ENCODE peak calls at places on chromosomes 2 and 18, in eight cellular contexts. One of them, this sample, is unnamed.

GRCh38 chr2:185338104-185338503 is 400.5 kb upstream of the FSIP2 start:
- DNase-seq in left lung: no peak
- DNase-seq in NCI-H82: no peak
- DNase-seq in activated CD8-positive, alpha-beta memory T cell treated with anti-CD3 and anti-CD28 coated beads, Interleukin-2, amount 50 U/mL, for 48 hours: no peak
- DNase-seq in IMR-90: no peak
- DNase-seq in HEK293T: no peak
- DNase-seq in cardiac muscle cell: no peak
- DNase-seq in stimulated activated naive CD8-positive, alpha-beta T cell treated with anti-CD3 and anti-CD28 coated beads, Interleukin-15, Interleukin-2, amounts not matched to agents 100 U/mL and 50 U/mL, for 24 hours: no peak
- DNase-seq in this sample: no peak

GRCh38 chr2:42234056-42234455 is 64.9 kb downstream of the EML4 start:
- DNase-seq in left lung: no peak
- DNase-seq in NCI-H82: no peak
- DNase-seq in activated CD8-positive, alpha-beta memory T cell treated with anti-CD3 and anti-CD28 coated beads, Interleukin-2, amount 50 U/mL, for 48 hours: no peak
- DNase-seq in IMR-90: peak; percentile 89
- DNase-seq in HEK293T: no peak
- DNase-seq in cardiac muscle cell: peak; percentile 75
- DNase-seq in stimulated activated naive CD8-positive, alpha-beta T cell treated with anti-CD3 and anti-CD28 coated beads, Interleukin-15, Interleukin-2, amounts not matched to agents 100 U/mL and 50 U/mL, for 24 hours: no peak
- DNase-seq in this sample: no peak

GRCh38 chr2:66437055-66437454 is 2.1 kb downstream of the MEIS1 start:
- DNase-seq in left lung: no peak
- DNase-seq in NCI-H82: peak; percentile 15
- DNase-seq in activated CD8-positive, alpha-beta memory T cell treated with anti-CD3 and anti-CD28 coated beads, Interleukin-2, amount 50 U/mL, for 48 hours: no peak
- DNase-seq in IMR-90: no peak
- DNase-seq in HEK293T: no peak
- DNase-seq in cardiac muscle cell: peak; percentile 32
- DNase-seq in stimulated activated naive CD8-positive, alpha-beta T cell treated with anti-CD3 and anti-CD28 coated beads, Interleukin-15, Interleukin-2, amounts not matched to agents 100 U/mL and 50 U/mL, for 24 hours: no peak
- DNase-seq in this sample: no peak

GRCh38 chr18:78801011-78801410 is 178.6 kb upstream of the SALL3 start:
- DNase-seq in left lung: peak; percentile 49
- DNase-seq in NCI-H82: no peak
- DNase-seq in activated CD8-positive, alpha-beta memory T cell treated with anti-CD3 and anti-CD28 coated beads, Interleukin-2, amount 50 U/mL, for 48 hours: no peak
- DNase-seq in IMR-90: no peak
- DNase-seq in HEK293T: no peak
- DNase-seq in cardiac muscle cell: no peak
- DNase-seq in stimulated activated naive CD8-positive, alpha-beta T cell treated with anti-CD3 and anti-CD28 coated beads, Interleukin-15, Interleukin-2, amounts not matched to agents 100 U/mL and 50 U/mL, for 24 hours: no peak
- DNase-seq in this sample: no peak

GRCh38 chr2:151162185-151162584 is 99.5 kb downstream of the RBM43 start:
- DNase-seq in left lung: no peak
- DNase-seq in NCI-H82: peak; percentile 7
- DNase-seq in activated CD8-positive, alpha-beta memory T cell treated with anti-CD3 and anti-CD28 coated beads, Interleukin-2, amount 50 U/mL, for 48 hours: no peak
- DNase-seq in IMR-90: peak; percentile 70
- DNase-seq in HEK293T: no peak
- DNase-seq in cardiac muscle cell: peak; percentile 76
- DNase-seq in stimulated activated naive CD8-positive, alpha-beta T cell treated with anti-CD3 and anti-CD28 coated beads, Interleukin-15, Interleukin-2, amounts not matched to agents 100 U/mL and 50 U/mL, for 24 hours: no peak
- DNase-seq in this sample: peak; percentile 18

GRCh38 chr2:68274022-68274421 is 21.7 kb upstream of the PPP3R1 start:
- DNase-seq in left lung: no peak
- DNase-seq in NCI-H82: peak; percentile 55
- DNase-seq in activated CD8-positive, alpha-beta memory T cell treated with anti-CD3 and anti-CD28 coated beads, Interleukin-2, amount 50 U/mL, for 48 hours: no peak
- DNase-seq in IMR-90: no peak
- DNase-seq in HEK293T: no peak
- DNase-seq in cardiac muscle cell: no peak
- DNase-seq in stimulated activated naive CD8-positive, alpha-beta T cell treated with anti-CD3 and anti-CD28 coated beads, Interleukin-15, Interleukin-2, amounts not matched to agents 100 U/mL and 50 U/mL, for 24 hours: no peak
- DNase-seq in this sample: no peak

GRCh38 chr2:110770696-110771425 is 38.5 kb downstream of the ACOXL start:
- DNase-seq in left lung: no peak
- DNase-seq in NCI-H82: peak; percentile 100
- DNase-seq in activated CD8-positive, alpha-beta memory T cell treated with anti-CD3 and anti-CD28 coated beads, Interleukin-2, amount 50 U/mL, for 48 hours: no peak
- DNase-seq in IMR-90: peak; percentile 27
- DNase-seq in HEK293T: no peak
- DNase-seq in cardiac muscle cell: peak; percentile 43
- DNase-seq in stimulated activated naive CD8-positive, alpha-beta T cell treated with anti-CD3 and anti-CD28 coated beads, Interleukin-15, Interleukin-2, amounts not matched to agents 100 U/mL and 50 U/mL, for 24 hours: no peak
- DNase-seq in this sample: no peak

GRCh38 chr2:88735853-88736252 is 44.4 kb downstream of the RPIA start:
- DNase-seq in left lung: no peak
- DNase-seq in NCI-H82: no peak
- DNase-seq in activated CD8-positive, alpha-beta memory T cell treated with anti-CD3 and anti-CD28 coated beads, Interleukin-2, amount 50 U/mL, for 48 hours: peak; percentile 59
- DNase-seq in IMR-90: no peak
- DNase-seq in HEK293T: no peak
- DNase-seq in cardiac muscle cell: no peak
- DNase-seq in stimulated activated naive CD8-positive, alpha-beta T cell treated with anti-CD3 and anti-CD28 coated beads, Interleukin-15, Interleukin-2, amounts not matched to agents 100 U/mL and 50 U/mL, for 24 hours: peak; percentile 43
- DNase-seq in this sample: no peak

GRCh38 chr2:180385601-180386201 is 378.6 kb upstream of the CWC22 start:
- DNase-seq in left lung: no peak
- DNase-seq in NCI-H82: no peak
- DNase-seq in activated CD8-positive, alpha-beta memory T cell treated with anti-CD3 and anti-CD28 coated beads, Interleukin-2, amount 50 U/mL, for 48 hours: no peak
- DNase-seq in IMR-90: peak; percentile 90
- DNase-seq in HEK293T: no peak
- DNase-seq in cardiac muscle cell: peak; percentile 88
- DNase-seq in stimulated activated naive CD8-positive, alpha-beta T cell treated with anti-CD3 and anti-CD28 coated beads, Interleukin-15, Interleukin-2, amounts not matched to agents 100 U/mL and 50 U/mL, for 24 hours: no peak
- DNase-seq in this sample: no peak

GRCh38 chr2:176931588-176932563 is 280.7 kb upstream of the HNRNPA3 start:
- DNase-seq in left lung: no peak
- DNase-seq in NCI-H82: no peak
- DNase-seq in activated CD8-positive, alpha-beta memory T cell treated with anti-CD3 and anti-CD28 coated beads, Interleukin-2, amount 50 U/mL, for 48 hours: no peak
- DNase-seq in IMR-90: no peak
- DNase-seq in HEK293T: peak; percentile 55
- DNase-seq in cardiac muscle cell: peak; percentile 28
- DNase-seq in stimulated activated naive CD8-positive, alpha-beta T cell treated with anti-CD3 and anti-CD28 coated beads, Interleukin-15, Interleukin-2, amounts not matched to agents 100 U/mL and 50 U/mL, for 24 hours: no peak
- DNase-seq in this sample: no peak

GRCh38 chr2:64779117-64779690 is 125.5 kb upstream of the SERTAD2 start:
- DNase-seq in left lung: no peak
- DNase-seq in NCI-H82: no peak
- DNase-seq in activated CD8-positive, alpha-beta memory T cell treated with anti-CD3 and anti-CD28 coated beads, Interleukin-2, amount 50 U/mL, for 48 hours: no peak
- DNase-seq in IMR-90: peak; percentile 90
- DNase-seq in HEK293T: no peak
- DNase-seq in cardiac muscle cell: peak; percentile 73
- DNase-seq in stimulated activated naive CD8-positive, alpha-beta T cell treated with anti-CD3 and anti-CD28 coated beads, Interleukin-15, Interleukin-2, amounts not matched to agents 100 U/mL and 50 U/mL, for 24 hours: no peak
- DNase-seq in this sample: no peak

GRCh38 chr2:18445412-18446320 is 114.8 kb downstream of the RDH14 start:
- DNase-seq in left lung: no peak
- DNase-seq in NCI-H82: no peak
- DNase-seq in activated CD8-positive, alpha-beta memory T cell treated with anti-CD3 and anti-CD28 coated beads, Interleukin-2, amount 50 U/mL, for 48 hours: no peak
- DNase-seq in IMR-90: no peak
- DNase-seq in HEK293T: no peak
- DNase-seq in cardiac muscle cell: peak; percentile 76
- DNase-seq in stimulated activated naive CD8-positive, alpha-beta T cell treated with anti-CD3 and anti-CD28 coated beads, Interleukin-15, Interleukin-2, amounts not matched to agents 100 U/mL and 50 U/mL, for 24 hours: no peak
- DNase-seq in this sample: no peak

GRCh38 chr2:162092656-162093556 is 18.9 kb upstream of the DPP4 start:
- DNase-seq in left lung: no peak
- DNase-seq in NCI-H82: no peak
- DNase-seq in activated CD8-positive, alpha-beta memory T cell treated with anti-CD3 and anti-CD28 coated beads, Interleukin-2, amount 50 U/mL, for 48 hours: no peak
- DNase-seq in IMR-90: peak; percentile 96
- DNase-seq in HEK293T: no peak
- DNase-seq in cardiac muscle cell: peak; percentile 97
- DNase-seq in stimulated activated naive CD8-positive, alpha-beta T cell treated with anti-CD3 and anti-CD28 coated beads, Interleukin-15, Interleukin-2, amounts not matched to agents 100 U/mL and 50 U/mL, for 24 hours: no peak
- DNase-seq in this sample: no peak

GRCh38 chr2:133146893-133147292 is 421.4 kb downstream of the NCKAP5 start:
- DNase-seq in left lung: no peak
- DNase-seq in NCI-H82: no peak
- DNase-seq in activated CD8-positive, alpha-beta memory T cell treated with anti-CD3 and anti-CD28 coated beads, Interleukin-2, amount 50 U/mL, for 48 hours: no peak
- DNase-seq in IMR-90: peak; percentile 47
- DNase-seq in HEK293T: no peak
- DNase-seq in cardiac muscle cell: peak; percentile 3
- DNase-seq in stimulated activated naive CD8-positive, alpha-beta T cell treated with anti-CD3 and anti-CD28 coated beads, Interleukin-15, Interleukin-2, amounts not matched to agents 100 U/mL and 50 U/mL, for 24 hours: no peak
- DNase-seq in this sample: no peak

GRCh38 chr2:174573621-174574081 is 24.0 kb downstream of the WIPF1 start:
- DNase-seq in left lung: peak; percentile 84
- DNase-seq in NCI-H82: no peak
- DNase-seq in activated CD8-positive, alpha-beta memory T cell treated with anti-CD3 and anti-CD28 coated beads, Interleukin-2, amount 50 U/mL, for 48 hours: no peak
- DNase-seq in IMR-90: no peak
- DNase-seq in HEK293T: no peak
- DNase-seq in cardiac muscle cell: peak; percentile 41
- DNase-seq in stimulated activated naive CD8-positive, alpha-beta T cell treated with anti-CD3 and anti-CD28 coated beads, Interleukin-15, Interleukin-2, amounts not matched to agents 100 U/mL and 50 U/mL, for 24 hours: no peak
- DNase-seq in this sample: no peak

GRCh38 chr2:108541451-108541850 is 7.2 kb downstream of the LIMS1 start:
- DNase-seq in left lung: no peak
- DNase-seq in NCI-H82: no peak
- DNase-seq in activated CD8-positive, alpha-beta memory T cell treated with anti-CD3 and anti-CD28 coated beads, Interleukin-2, amount 50 U/mL, for 48 hours: no peak
- DNase-seq in IMR-90: no peak
- DNase-seq in HEK293T: no peak
- DNase-seq in cardiac muscle cell: no peak
- DNase-seq in stimulated activated naive CD8-positive, alpha-beta T cell treated with anti-CD3 and anti-CD28 coated beads, Interleukin-15, Interleukin-2, amounts not matched to agents 100 U/mL and 50 U/mL, for 24 hours: no peak
- DNase-seq in this sample: no peak

GRCh38 chr18:41940506-41941215 is 14.4 kb upstream of the PIK3C3 start:
- DNase-seq in left lung: no peak
- DNase-seq in NCI-H82: no peak
- DNase-seq in activated CD8-positive, alpha-beta memory T cell treated with anti-CD3 and anti-CD28 coated beads, Interleukin-2, amount 50 U/mL, for 48 hours: no peak
- DNase-seq in IMR-90: peak; percentile 97
- DNase-seq in HEK293T: no peak
- DNase-seq in cardiac muscle cell: peak; percentile 91
- DNase-seq in stimulated activated naive CD8-positive, alpha-beta T cell treated with anti-CD3 and anti-CD28 coated beads, Interleukin-15, Interleukin-2, amounts not matched to agents 100 U/mL and 50 U/mL, for 24 hours: no peak
- DNase-seq in this sample: no peak

GRCh38 chr2:1498176-1498575 is 84.9 kb downstream of the TPO start:
- DNase-seq in left lung: peak; percentile 20
- DNase-seq in NCI-H82: no peak
- DNase-seq in activated CD8-positive, alpha-beta memory T cell treated with anti-CD3 and anti-CD28 coated beads, Interleukin-2, amount 50 U/mL, for 48 hours: no peak
- DNase-seq in IMR-90: no peak
- DNase-seq in HEK293T: no peak
- DNase-seq in cardiac muscle cell: no peak
- DNase-seq in stimulated activated naive CD8-positive, alpha-beta T cell treated with anti-CD3 and anti-CD28 coated beads, Interleukin-15, Interleukin-2, amounts not matched to agents 100 U/mL and 50 U/mL, for 24 hours: no peak
- DNase-seq in this sample: no peak

GRCh38 chr2:104563398-104564024 is 290.4 kb upstream of the POU3F3 start:
- DNase-seq in left lung: no peak
- DNase-seq in NCI-H82: no peak
- DNase-seq in activated CD8-positive, alpha-beta memory T cell treated with anti-CD3 and anti-CD28 coated beads, Interleukin-2, amount 50 U/mL, for 48 hours: no peak
- DNase-seq in IMR-90: no peak
- DNase-seq in HEK293T: no peak
- DNase-seq in cardiac muscle cell: no peak
- DNase-seq in stimulated activated naive CD8-positive, alpha-beta T cell treated with anti-CD3 and anti-CD28 coated beads, Interleukin-15, Interleukin-2, amounts not matched to agents 100 U/mL and 50 U/mL, for 24 hours: no peak
- DNase-seq in this sample: no peak

GRCh38 chr2:10009271-10009810 is 34.0 kb upstream of the KLF11 start:
- DNase-seq in left lung: no peak
- DNase-seq in NCI-H82: no peak
- DNase-seq in activated CD8-positive, alpha-beta memory T cell treated with anti-CD3 and anti-CD28 coated beads, Interleukin-2, amount 50 U/mL, for 48 hours: no peak
- DNase-seq in IMR-90: no peak
- DNase-seq in HEK293T: no peak
- DNase-seq in cardiac muscle cell: no peak
- DNase-seq in stimulated activated naive CD8-positive, alpha-beta T cell treated with anti-CD3 and anti-CD28 coated beads, Interleukin-15, Interleukin-2, amounts not matched to agents 100 U/mL and 50 U/mL, for 24 hours: no peak
- DNase-seq in this sample: no peak

GRCh38 chr18:50286391-50287027 is 983 bp downstream of the CXXC1 start:
- DNase-seq in left lung: peak; percentile 74
- DNase-seq in NCI-H82: peak; percentile 71
- DNase-seq in activated CD8-positive, alpha-beta memory T cell treated with anti-CD3 and anti-CD28 coated beads, Interleukin-2, amount 50 U/mL, for 48 hours: peak; percentile 72
- DNase-seq in IMR-90: peak; percentile 29
- DNase-seq in HEK293T: no peak
- DNase-seq in cardiac muscle cell: peak; percentile 32
- DNase-seq in stimulated activated naive CD8-positive, alpha-beta T cell treated with anti-CD3 and anti-CD28 coated beads, Interleukin-15, Interleukin-2, amounts not matched to agents 100 U/mL and 50 U/mL, for 24 hours: peak; percentile 63
- DNase-seq in this sample: no peak

This sample was measured in HuH-7.